ENCODE peak calls at places on chromosome 1, in five cellular contexts. R, G, A, B and P are unnamed samples.
A peak's percentile ranks its signal among the peaks of the same experiment; 100 is the strongest.

GRCh38 chr1:35502242-35502641 is 55.0 kb downstream of the KIAA0319L start:
- DNase-seq in B (no peak), R (no peak), G (no peak), A (no peak), P (no peak)

GRCh38 chr1:179143332-179143731 is 61.5 kb downstream of the TOR3A start:
- DNase-seq in A (no peak), G (no peak), R (peak; percentile 97), B (no peak), P (peak; percentile 95)

GRCh38 chr1:54809496-54810074 is 8.5 kb upstream of the TTC22 start:
- DNase-seq in R (peak; percentile 10), B (no peak), G (no peak), A (no peak), P (no peak)

GRCh38 chr1:25900209-25900608 is 6.0 kb downstream of the STMN1 start:
- DNase-seq in A (no peak), R (no peak), B (no peak), G (no peak), P (no peak)

GRCh38 chr1:178651742-178652141 is 73.3 kb upstream of the RALGPS2 start:
- DNase-seq in A (no peak), R (no peak), G (no peak), B (no peak), P (no peak)

GRCh38 chr1:17485280-17485679 is 45.8 kb upstream of the RCC2 start:
- DNase-seq in G (no peak), B (no peak), A (peak; percentile 37), R (peak; percentile 16), P (peak; percentile 25)

GRCh38 chr1:235898126-235898525 is 31.4 kb upstream of the LYST start:
- DNase-seq in A (no peak), R (no peak), G (no peak), B (no peak), P (no peak)

GRCh38 chr1:46809904-46810303 is 11.1 kb downstream of the CYP4B1 start:
- DNase-seq in B (no peak), G (no peak), R (no peak), A (no peak), P (no peak)